ENCODE peak calls at places on chromosomes 6 and 20, in eight cellular contexts. N, Z, R, X, L, P, M and C are unnamed samples. For H3K27me3, the result is how much of the 10 kb centered on the place peaks cover.

GRCh38 chr20:33372993-33373441 is 28.3 kb downstream of the CDK5RAP1 start:
- DNase-seq in N (no peak), Z (peak), R (no peak), X (no peak), L (no peak), P (no peak), M (peak), C (no peak)

GRCh38 chr20:34066476-34067090 is 45.5 kb downstream of the EIF2S2 start:
- DNase-seq in N (no peak), Z (peak), R (no peak), X (no peak), L (no peak), P (peak), M (no peak), C (peak)

GRCh38 chr6:150844371-150844770 is 21.1 kb upstream of the MTHFD1L start:
- DNase-seq in N (no peak), Z (no peak), R (no peak), X (no peak), L (no peak), P (no peak), M (no peak), C (no peak)

GRCh38 chr6:45786243-45786795 is 229.3 kb downstream of the CLIC5 start:
- DNase-seq in N (no peak), Z (no peak), R (no peak), X (no peak), L (peak), P (no peak), M (no peak), C (no peak)

GRCh38 chr20:59024111-59024530 is 4.9 kb downstream of the TUBB1 start:
- DNase-seq in N (no peak), Z (no peak), R (no peak), X (no peak), L (no peak), P (no peak), M (no peak), C (no peak)

GRCh38 chr6:27145731-27146455 is 101.6 kb upstream of the PRSS16 start:
- DNase-seq in N (peak), Z (peak), R (peak), X (peak), L (peak), P (peak), M (peak), C (peak)

GRCh38 chr20:19284400-19285178 is 72.1 kb downstream of the SLC24A3 start:
- DNase-seq in N (no peak), Z (no peak), R (no peak), X (no peak), L (no peak), P (no peak), M (no peak), C (no peak)

GRCh38 chr6:10585232-10585887 is 64.2 kb downstream of the GCNT2 start:
- DNase-seq in N (peak), Z (no peak), R (no peak), X (no peak), L (peak), P (no peak), M (no peak), C (peak)

GRCh38 chr20:49400410-49400809 is 82.1 kb downstream of the KCNB1 start:
- DNase-seq in N (no peak), Z (peak), R (no peak), X (no peak), L (no peak), P (no peak), M (no peak), C (no peak)

GRCh38 chr6:84976516-84977420 is 212.4 kb upstream of the TBX18 start:
- DNase-seq in N (no peak), Z (no peak), R (no peak), X (no peak), L (no peak), P (no peak), M (no peak), C (no peak)

GRCh38 chr20:52361650-52362049 is 170.1 kb upstream of the ZFP64 start:
- DNase-seq in N (no peak), Z (no peak), R (no peak), X (no peak), L (no peak), P (no peak), M (no peak), C (no peak)

GRCh38 chr6:149480502-149481280 is 4.1 kb downstream of the ZC3H12D start:
- DNase-seq in N (no peak), Z (no peak), R (no peak), X (no peak), L (no peak), P (no peak), M (no peak), C (no peak)

GRCh38 chr20:31839782-31840487 is 5.5 kb downstream of the FOXS1 start:
- DNase-seq in N (no peak), Z (peak), R (no peak), X (no peak), L (no peak), P (no peak), M (no peak), C (no peak)

GRCh38 chr20:60583741-60584140 is 625.5 kb downstream of the CDH26 start:
- DNase-seq in N (no peak), Z (peak), R (no peak), X (no peak), L (no peak), P (no peak), M (no peak), C (no peak)

GRCh38 chr6:40312213-40313015 is 274.8 kb downstream of the LRFN2 start:
- DNase-seq in N (no peak), Z (peak), R (no peak), X (no peak), L (no peak), P (no peak), M (no peak), C (no peak)

GRCh38 chr6:2505624-2506023 is 245.1 kb downstream of the MYLK4 start:
- DNase-seq in N (peak), Z (no peak), R (peak), X (peak), L (peak), P (peak), M (no peak), C (no peak)

GRCh38 chr6:153028963-153029362 is 26.5 kb upstream of the MTRF1L start:
- DNase-seq in N (no peak), Z (no peak), R (no peak), X (no peak), L (no peak), P (no peak), M (no peak), C (no peak)

GRCh38 chr6:55469829-55470438 is 109.1 kb downstream of the HMGCLL1 start:
- DNase-seq in N (no peak), Z (no peak), R (no peak), X (peak), L (no peak), P (no peak), M (peak), C (no peak)

GRCh38 chr6:169487579-169488205 is 214.1 kb downstream of the WDR27 start:
- DNase-seq in N (no peak), Z (peak), R (no peak), X (no peak), L (no peak), P (peak), M (no peak), C (no peak)

GRCh38 chr20:57089701-57090144 is 176.7 kb downstream of the BMP7 start:
- DNase-seq in N (peak), Z (peak), R (peak), X (peak), L (peak), P (peak), M (peak), C (peak)

GRCh38 chr6:148146717-148147116 is 195.9 kb upstream of the SASH1 start:
- DNase-seq in N (peak), Z (peak), R (peak), X (no peak), L (no peak), P (peak), M (no peak), C (no peak)

GRCh38 chr20:41617059-41617921 is 887 bp downstream of the CHD6 start:
- DNase-seq in N (peak), Z (peak), R (no peak), X (peak), L (peak), P (peak), M (peak), C (peak)

GRCh38 chr20:36468149-36469000 is 72.9 kb upstream of the MYL9 start:
- DNase-seq in N (no peak), Z (no peak), R (no peak), X (peak), L (no peak), P (no peak), M (no peak), C (peak)

GRCh38 chr6:167044696-167045095 is 45.5 kb downstream of the CEP43 start:
- DNase-seq in N (peak), Z (peak), R (no peak), X (no peak), L (no peak), P (no peak), M (no peak), C (no peak)

GRCh38 chr6:125888989-125889656 is 67.4 kb upstream of the HINT3 start:
- DNase-seq in N (peak), Z (peak), R (peak), X (no peak), L (peak), P (peak), M (peak), C (peak)

GRCh38 chr20:40952231-40952630 is 76.4 kb upstream of the TOP1 start:
- DNase-seq in N (peak), Z (no peak), R (no peak), X (no peak), L (no peak), P (no peak), M (no peak), C (no peak)

GRCh38 chr20:4136967-4137334 is 121.6 kb upstream of the RNF24 start:
- DNase-seq in N (no peak), Z (no peak), R (no peak), X (no peak), L (no peak), P (no peak), M (no peak), C (no peak)

GRCh38 chr20:52533401-52533800 is 341.8 kb upstream of the ZFP64 start:
- DNase-seq in N (no peak), Z (no peak), R (no peak), X (no peak), L (no peak), P (no peak), M (no peak), C (no peak)

GRCh38 chr20:1377984-1378742 is 14.7 kb downstream of the FKBP1A start:
- DNase-seq in N (no peak), Z (peak), R (peak), X (no peak), L (no peak), P (peak), M (no peak), C (no peak)

GRCh38 chr6:114747995-114748625 is 405.3 kb upstream of the HS3ST5 start:
- DNase-seq in N (peak), Z (peak), R (peak), X (peak), L (peak), P (peak), M (peak), C (peak)

GRCh38 chr20:16775961-16776360 is 27.8 kb downstream of the OTOR start:
- DNase-seq in N (no peak), Z (no peak), R (no peak), X (no peak), L (no peak), P (no peak), M (no peak), C (no peak)

GRCh38 chr6:116292553-116292952 is 12.8 kb upstream of the TSPYL1 start:
- DNase-seq in N (no peak), Z (no peak), R (no peak), X (no peak), L (no peak), P (no peak), M (no peak), C (no peak)

GRCh38 chr6:7169296-7169721 is 61.5 kb downstream of the RREB1 start:
- DNase-seq in N (no peak), Z (peak), R (no peak), X (no peak), L (no peak), P (no peak), M (no peak), C (no peak)

GRCh38 chr6:135902756-135903331 is 51.3 kb downstream of the PDE7B start:
- DNase-seq in N (no peak), Z (peak), R (no peak), X (no peak), L (no peak), P (no peak), M (no peak), C (no peak)

GRCh38 chr20:32465092-32465900 is 107.2 kb downstream of the ASXL1 start:
- DNase-seq in N (no peak), Z (peak), R (no peak), X (no peak), L (no peak), P (no peak), M (no peak), C (peak)

GRCh38 chr6:121780325-121781313 is 345.2 kb downstream of the GJA1 start:
- DNase-seq in N (no peak), Z (peak), R (peak), X (no peak), L (no peak), P (peak), M (no peak), C (peak)

GRCh38 chr6:167678102-167679101 is 148.3 kb upstream of the AFDN start:
- DNase-seq in N (peak), Z (no peak), R (no peak), X (peak), L (peak), P (no peak), M (no peak), C (peak)

GRCh38 chr6:78390066-78390465 is 477.3 kb upstream of the IRAK1BP1 start:
- DNase-seq in N (no peak), Z (no peak), R (no peak), X (no peak), L (no peak), P (no peak), M (no peak), C (peak)

GRCh38 chr6:133985970-133986369 is 32.9 kb downstream of the TBPL1 start:
- DNase-seq in N (no peak), Z (no peak), R (no peak), X (no peak), L (no peak), P (no peak), M (no peak), C (no peak)

GRCh38 chr6:133986942-133987341 is 33.9 kb downstream of the TBPL1 start:
- DNase-seq in N (no peak), Z (no peak), R (no peak), X (no peak), L (no peak), P (no peak), M (no peak), C (no peak)

GRCh38 chr6:133978896-133979240 is 25.8 kb downstream of the TBPL1 start:
- DNase-seq in N (no peak), Z (no peak), R (no peak), X (no peak), L (no peak), P (peak), M (no peak), C (no peak)

GRCh38 chr6:133980168-133980567 is 27.1 kb downstream of the TBPL1 start:
- DNase-seq in N (no peak), Z (no peak), R (no peak), X (no peak), L (no peak), P (peak), M (no peak), C (no peak)

DNA sequence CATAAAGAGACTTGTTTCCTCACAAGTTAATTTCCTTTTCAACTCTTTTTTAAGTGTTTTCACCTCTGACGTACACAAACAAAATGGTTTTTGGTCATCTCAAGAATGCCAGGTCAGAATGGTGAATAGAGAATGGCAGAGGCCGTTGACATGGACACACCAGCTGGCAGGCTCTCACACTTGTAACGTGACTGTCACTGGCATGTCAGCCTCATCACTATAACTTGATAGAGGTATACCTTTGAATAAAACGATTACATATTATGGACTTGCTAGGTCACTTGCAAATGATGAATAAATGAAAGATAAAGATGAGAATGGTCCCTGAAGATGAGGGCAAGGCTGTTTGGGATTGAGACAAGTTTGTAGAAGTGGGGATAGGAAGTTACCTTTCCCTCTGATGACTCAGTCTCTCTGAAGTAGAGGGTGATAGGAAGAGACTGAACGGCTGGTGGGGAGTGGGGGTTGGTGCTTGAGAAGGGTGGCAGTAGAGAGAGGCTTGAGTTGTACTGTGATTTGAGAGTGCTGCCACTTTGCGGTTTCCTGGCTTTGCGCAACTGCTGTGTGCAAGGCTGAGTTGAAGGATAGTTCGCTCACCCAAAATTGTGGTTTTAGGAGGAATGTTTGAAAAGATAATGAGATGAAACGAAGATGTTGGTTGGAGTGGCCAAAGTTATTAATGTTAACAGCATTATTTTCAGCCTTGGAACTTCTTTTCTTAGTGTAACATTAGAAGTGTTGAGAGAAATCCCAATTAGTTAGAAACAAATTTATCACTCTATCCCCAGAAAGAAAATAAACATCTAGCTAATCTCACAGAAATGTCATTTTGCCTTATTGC is 30.3 kb downstream of the TBPL1 start:
- DNase-seq in N (no peak), Z (no peak), R (no peak), X (no peak), L (peak), P (peak), M (no peak), C (no peak)
- H3K4me2 ChIP-seq in N (no peak), Z (no peak), R (peak), X (no peak), L (no peak), P (peak), M (no peak), C (no peak)

GRCh38 chr6:42201382-42201781 is 6.6 kb upstream of the GUCA1B start:
- DNase-seq in N (no peak), Z (no peak), R (no peak), X (no peak), L (no peak), P (no peak), M (no peak), C (no peak)

GRCh38 chr6:42195415-42195814 is 659 bp upstream of the GUCA1B start:
- DNase-seq in N (no peak), Z (no peak), R (no peak), X (no peak), L (no peak), P (no peak), M (no peak), C (no peak)

GRCh38 chr6:42199106-42199981 is 4.6 kb upstream of the GUCA1B start:
- DNase-seq in N (no peak), Z (peak), R (no peak), X (no peak), L (no peak), P (peak), M (no peak), C (no peak)

GRCh38 chr6:42200035-42200434 is 5.3 kb upstream of the GUCA1B start:
- DNase-seq in N (no peak), Z (peak), R (no peak), X (no peak), L (no peak), P (peak), M (no peak), C (peak)

GRCh38 chr6:42197574-42198362 is 3.0 kb upstream of the GUCA1B start:
- DNase-seq in N (no peak), Z (peak), R (no peak), X (no peak), L (no peak), P (peak), M (no peak), C (peak)
- TF ChIP-seq EZH2phosphoT487 in N (no peak), Z (no peak), R (no peak), X (no peak), L (no peak), P (no peak), M (no peak), C (no peak)

DNA sequence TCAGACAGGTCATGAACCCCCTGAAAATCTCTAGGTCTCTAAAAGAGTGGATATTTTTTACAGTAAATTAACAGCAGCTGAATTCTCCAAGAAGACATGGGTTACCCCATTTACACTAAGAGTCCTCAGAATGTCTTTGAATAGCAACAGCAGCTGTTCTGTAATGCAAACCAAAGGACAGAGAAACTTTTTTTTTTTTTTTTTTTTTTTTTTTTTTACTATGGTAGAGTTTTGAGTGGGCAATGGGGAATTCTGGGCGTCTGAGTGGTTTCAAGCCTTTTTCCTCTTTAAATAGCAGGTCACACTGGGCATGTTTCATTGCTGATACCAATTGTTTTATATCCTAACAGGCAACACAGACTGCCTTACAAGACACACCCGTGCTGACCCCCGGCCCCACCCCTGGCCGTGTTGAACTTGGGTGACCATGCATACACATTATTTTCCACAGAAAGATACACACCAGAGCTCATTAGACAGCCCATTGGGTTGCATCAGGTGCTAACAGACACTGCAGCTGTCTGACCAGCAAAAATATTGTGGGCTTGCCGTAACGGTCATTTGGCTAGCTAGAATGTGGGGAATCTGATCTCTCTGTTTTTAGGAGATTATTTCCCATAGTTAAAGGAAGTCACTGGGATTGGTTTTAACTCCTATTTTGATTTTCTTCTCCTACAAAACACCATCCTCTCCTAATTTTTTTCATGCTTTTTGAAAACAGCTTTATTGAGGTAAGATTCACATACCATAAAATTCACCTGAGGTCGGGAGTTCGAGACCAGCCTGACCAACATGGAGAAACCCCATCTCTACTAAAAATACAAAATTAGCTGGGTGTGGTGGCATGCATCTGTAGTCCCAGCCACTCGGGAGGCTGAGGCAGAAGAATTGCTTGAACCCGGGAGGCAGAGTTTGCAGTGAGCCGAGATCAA is 26.7 kb upstream of the IRF4 start:
- DNase-seq in N (no peak), Z (no peak), R (no peak), X (no peak), L (no peak), P (no peak), M (no peak), C (no peak)
- H3K27me3 ChIP-seq in N (under half), Z (under half), R (under half), X (half or more), L (under half), P (under half), M (under half), C (under half)

GRCh38 chr6:144158133-144158532 is 7.8 kb downstream of the STX11 start:
- DNase-seq in N (peak), Z (peak), R (no peak), X (no peak), L (no peak), P (peak), M (no peak), C (peak)
- H3K4me2 ChIP-seq in N (no peak), Z (peak), R (peak), X (no peak), L (no peak), P (no peak), M (no peak), C (no peak)

GRCh38 chr6:129936329-129937165 is 75.4 kb upstream of the TMEM244 start:
- DNase-seq in N (peak), Z (peak), R (peak), X (no peak), L (peak), P (peak), M (peak), C (peak)
- TF ChIP-seq EZH2phosphoT487 in N (no peak), Z (no peak), R (no peak), X (no peak), L (no peak), P (no peak), M (no peak), C (no peak)